ENCODE peak calls at places on chromosomes 5 and 9, in seven cellular contexts. A, X, V, P, K, D and T are unnamed samples. For H3K4me1, the result is how much of the 10 kb centered on the place peaks cover.

GRCh38 chr5:64864171-64864570 is 95.4 kb downstream of the CWC27 start:
- ATAC-seq in A (no peak), X (no peak), V (no peak), P (no peak), K (no peak), D (no peak), T (no peak)

GRCh38 chr9:89732295-89732951 is 127.6 kb downstream of the GADD45G start:
- ATAC-seq in A (no peak), X (peak), V (no peak), P (no peak), K (peak), D (no peak), T (no peak)

GRCh38 chr5:179839328-179840256 is 18.9 kb downstream of the SQSTM1 start:
- ATAC-seq in A (peak), X (no peak), V (no peak), P (peak), K (peak), D (peak), T (no peak)

GRCh38 chr5:143124593-143124992 is 278.9 kb downstream of the NR3C1 start:
- ATAC-seq in A (no peak), X (no peak), V (peak), P (no peak), K (no peak), D (no peak), T (no peak)

GRCh38 chr5:150630459-150631325 is 9.8 kb upstream of the SYNPO start:
- ATAC-seq in A (peak), X (no peak), V (no peak), P (peak), K (no peak), D (no peak), T (no peak)

GRCh38 chr5:38854907-38855306 is 9.1 kb downstream of the OSMR start:
- ATAC-seq in A (no peak), X (no peak), V (no peak), P (no peak), K (no peak), D (no peak), T (no peak)

GRCh38 chr9:83596899-83597504 is 25.9 kb upstream of the IDNK start:
- ATAC-seq in A (no peak), X (no peak), V (peak), P (no peak), K (no peak), D (peak), T (no peak)

GRCh38 chr5:135231289-135231688 is 167.7 kb downstream of the MACROH2A1 start:
- ATAC-seq in A (no peak), X (no peak), V (peak), P (no peak), K (no peak), D (no peak), T (no peak)

GRCh38 chr5:133113331-133114061 is 61.7 kb downstream of the HSPA4 start:
- ATAC-seq in A (peak), X (peak), V (no peak), P (no peak), K (no peak), D (no peak), T (no peak)

GRCh38 chr9:97528529-97529230 is 27.2 kb downstream of the TMOD1 start:
- ATAC-seq in A (no peak), X (no peak), V (peak), P (peak), K (no peak), D (peak), T (peak)

GRCh38 chr9:6894135-6894534 is 136.4 kb downstream of the KDM4C start:
- ATAC-seq in A (no peak), X (no peak), V (peak), P (no peak), K (no peak), D (no peak), T (no peak)

GRCh38 chr5:96962540-96962991 is 26.7 kb downstream of the LNPEP start:
- ATAC-seq in A (no peak), X (no peak), V (peak), P (no peak), K (no peak), D (no peak), T (no peak)

GRCh38 chr5:78108564-78108963 is 185.9 kb downstream of the AP3B1 start:
- ATAC-seq in A (no peak), X (no peak), V (no peak), P (no peak), K (no peak), D (no peak), T (no peak)

GRCh38 chr5:99179206-99179605 is 250.4 kb upstream of the CHD1 start:
- ATAC-seq in A (no peak), X (no peak), V (no peak), P (no peak), K (no peak), D (no peak), T (no peak)

GRCh38 chr5:150642567-150642927 is 2.1 kb downstream of the SYNPO start:
- ATAC-seq in A (peak), X (peak), V (no peak), P (peak), K (peak), D (no peak), T (peak)

GRCh38 chr5:34587355-34588241 is 68.5 kb upstream of the RAI14 start:
- ATAC-seq in A (peak), X (no peak), V (peak), P (no peak), K (peak), D (peak), T (no peak)

GRCh38 chr9:86648828-86649170 is 294.6 kb upstream of the TUT7 start:
- ATAC-seq in A (no peak), X (no peak), V (no peak), P (no peak), K (no peak), D (no peak), T (no peak)

GRCh38 chr9:123998278-123998925 is 13.2 kb upstream of the LHX2 start:
- ATAC-seq in A (no peak), X (no peak), V (no peak), P (no peak), K (no peak), D (peak), T (no peak)

GRCh38 chr5:74433255-74434123 is 207.0 kb downstream of the ENC1 start:
- ATAC-seq in A (no peak), X (peak), V (no peak), P (no peak), K (no peak), D (peak), T (peak)

GRCh38 chr5:178786859-178787499 is 56.5 kb upstream of the ZNF354A start:
- ATAC-seq in A (peak), X (peak), V (peak), P (peak), K (peak), D (no peak), T (no peak)

GRCh38 chr5:96493189-96493790 is 60.2 kb upstream of the PCSK1 start:
- ATAC-seq in A (no peak), X (no peak), V (no peak), P (peak), K (no peak), D (no peak), T (no peak)

GRCh38 chr5:144028644-144029043 is 141.8 kb downstream of the YIPF5 start:
- ATAC-seq in A (peak), X (peak), V (no peak), P (no peak), K (peak), D (no peak), T (no peak)

GRCh38 chr9:630817-631216 is 210.7 kb upstream of the DMRT1 start:
- ATAC-seq in A (peak), X (no peak), V (no peak), P (no peak), K (no peak), D (no peak), T (no peak)

GRCh38 chr5:117133198-117133597 is 558.6 kb upstream of the SEMA6A start:
- ATAC-seq in A (no peak), X (no peak), V (no peak), P (no peak), K (no peak), D (no peak), T (no peak)

GRCh38 chr5:63768221-63768620 is 194.0 kb downstream of the HTR1A start:
- ATAC-seq in A (no peak), X (no peak), V (no peak), P (no peak), K (no peak), D (no peak), T (no peak)

GRCh38 chr5:1889321-1890065 is 6.8 kb upstream of the IRX4 start:
- ATAC-seq in A (no peak), X (no peak), V (no peak), P (no peak), K (no peak), D (no peak), T (no peak)

GRCh38 chr5:684771-685216 is 8.4 kb downstream of the TPPP start:
- ATAC-seq in A (no peak), X (no peak), V (no peak), P (no peak), K (no peak), D (no peak), T (no peak)

GRCh38 chr5:170100051-170100943 is 5.4 kb upstream of the FOXI1 start:
- ATAC-seq in A (peak), X (peak), V (peak), P (peak), K (peak), D (peak), T (peak)

GRCh38 chr9:72898784-72899733 is 53.8 kb downstream of the ALDH1A1 start:
- ATAC-seq in A (no peak), X (no peak), V (no peak), P (no peak), K (no peak), D (no peak), T (no peak)

DNA sequence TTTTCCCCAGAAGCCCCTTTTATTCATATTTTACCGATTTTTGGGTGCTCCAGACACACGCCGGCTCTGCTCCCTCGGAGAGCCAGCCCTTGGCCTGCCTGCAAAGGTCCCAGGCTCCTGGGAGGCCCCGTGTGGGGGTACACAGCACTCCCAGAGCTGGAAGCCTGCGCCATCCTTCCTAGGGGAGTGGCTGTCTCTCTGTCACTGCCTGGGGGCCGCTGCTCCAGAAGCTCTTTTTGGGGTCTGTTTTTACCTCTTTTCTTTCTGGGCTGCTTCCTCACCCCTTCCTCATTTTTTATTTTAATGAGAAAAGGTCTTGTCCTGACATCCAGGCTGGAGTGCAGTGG is 119.1 kb upstream of the COL5A1 start:
- ATAC-seq in A (no peak), X (no peak), V (no peak), P (no peak), K (no peak), D (no peak), T (no peak)
- H3K4me1 ChIP-seq in A (under half), X (under half), V (under half), P (under half), K (under half), D (under half), T (under half)

DNA sequence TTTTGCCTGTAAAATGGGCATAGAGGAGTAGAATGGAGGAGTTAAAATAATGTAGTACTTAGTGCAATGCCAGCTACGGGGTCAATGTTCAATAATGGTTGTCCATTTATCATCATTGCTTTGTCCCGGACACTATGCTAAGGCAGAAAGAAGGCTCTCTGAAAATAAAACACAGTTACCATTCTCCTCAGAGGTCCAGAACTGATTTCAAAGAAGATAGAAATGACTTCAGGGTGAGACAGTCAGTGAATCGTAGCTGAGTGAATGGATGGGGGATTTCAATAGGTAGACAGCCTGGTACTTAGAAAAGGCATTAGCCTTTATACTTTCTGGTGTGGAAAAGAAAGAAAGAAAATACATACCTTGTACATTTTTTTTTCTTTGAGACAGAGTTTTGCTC is 1.2 kb upstream of the AK3 start:
- ATAC-seq in A (no peak), X (no peak), V (no peak), P (no peak), K (no peak), D (no peak), T (no peak)
- H3K4me3 ChIP-seq in A (no peak), X (peak), V (peak), P (no peak), K (peak), D (peak), T (no peak)

GRCh38 chr9:129556576-129557191 is 64.2 kb downstream of the C9orf50 start:
- ATAC-seq in A (no peak), X (no peak), V (no peak), P (no peak), K (no peak), D (no peak), T (no peak)
- H3K4me1 ChIP-seq in A (under half), X (under half), V (under half), P (half or more), K (under half), D (half or more), T (under half)

GRCh38 chr9:127450831-127451680 is at the start of the genes LRSAM1 and RPL12:
- ATAC-seq in A (peak), X (peak), V (peak), P (peak), K (peak), D (peak), T (peak)
- H3K4me3 ChIP-seq in A (peak), X (peak), V (peak), P (peak), K (peak), D (peak), T (peak)